ENCODE peak calls at places on chromosomes 12 and 14, in six cellular contexts. D is endothelial cell of umbilical vein, X is GM23248, E is neuronal stem cell, O is HepG2, L is PC-3. T is an unnamed sample.

GRCh38 chr14:58805057-58805456 is 167.3 kb downstream of the DACT1 start:
- DNase-seq in D (no peak), X (peak; percentile 62), E (no peak), O (no peak), L (no peak), T (no peak)

GRCh38 chr14:94754391-94754942 is 15.4 kb downstream of the GSC start:
- DNase-seq in D (no peak), X (no peak), E (no peak), O (no peak), L (no peak), T (no peak)

GRCh38 chr12:80721326-80721725 is 4.6 kb downstream of the MYF5 start:
- DNase-seq in D (no peak), X (no peak), E (no peak), O (no peak), L (no peak), T (no peak)

GRCh38 chr12:40099423-40099853 is 6.4 kb downstream of the SLC2A13 start:
- DNase-seq in D (peak; percentile 8), X (no peak), E (no peak), O (peak; percentile 10), L (no peak), T (no peak)

GRCh38 chr12:98418357-98419075 is 96.9 kb upstream of the TMPO start:
- DNase-seq in D (peak; percentile 51), X (peak; percentile 99), E (no peak), O (no peak), L (peak; percentile 92), T (peak; percentile 52)

GRCh38 chr14:32397871-32398640 is 69.0 kb downstream of the AKAP6 start:
- DNase-seq in D (peak; percentile 57), X (peak; percentile 72), E (no peak), O (no peak), L (peak; percentile 94), T (no peak)

GRCh38 chr12:93167331-93167730 is 210.4 kb upstream of the NUDT4 start:
- DNase-seq in D (no peak), X (no peak), E (no peak), O (no peak), L (no peak), T (no peak)

GRCh38 chr12:107760207-107760816 is 625 bp downstream of the PRDM4 start:
- DNase-seq in D (peak; percentile 30), X (peak; percentile 52), E (peak; percentile 17), O (peak; percentile 19), L (peak; percentile 33), T (peak; percentile 50)

GRCh38 chr14:100065942-100066574 is 836 bp downstream of the EVL start:
- DNase-seq in D (no peak), X (no peak), E (no peak), O (no peak), L (no peak), T (no peak)

GRCh38 chr12:102676812-102677211 is 196.4 kb upstream of the IGF1 start:
- DNase-seq in D (no peak), X (no peak), E (no peak), O (no peak), L (no peak), T (no peak)

GRCh38 chr14:75967866-75968265 is 13.9 kb downstream of the TGFB3 start:
- DNase-seq in D (no peak), X (peak; percentile 15), E (no peak), O (no peak), L (no peak), T (no peak)

GRCh38 chr12:45660330-45660729 is 69.2 kb upstream of the ARID2 start:
- DNase-seq in D (peak; percentile 39), X (peak; percentile 41), E (no peak), O (no peak), L (peak; percentile 91), T (no peak)

GRCh38 chr14:23626946-23627345 is 9.2 kb upstream of the DHRS2 start:
- DNase-seq in D (no peak), X (no peak), E (no peak), O (no peak), L (no peak), T (no peak)

GRCh38 chr12:67661311-67662011 is 12.9 kb downstream of the DYRK2 start:
- DNase-seq in D (no peak), X (peak; percentile 80), E (no peak), O (no peak), L (peak; percentile 51), T (no peak)

GRCh38 chr12:132132609-132133430 is 11.3 kb downstream of the DDX51 start:
- DNase-seq in D (no peak), X (no peak), E (no peak), O (no peak), L (no peak), T (no peak)

GRCh38 chr12:53952871-53953734 is 1.6 kb upstream of the HOXC12 start:
- DNase-seq in D (no peak), X (no peak), E (no peak), O (peak; percentile 23), L (peak; percentile 55), T (peak; percentile 63)

GRCh38 chr12:3885179-3886094 is 12.2 kb upstream of the PARP11 start:
- DNase-seq in D (peak; percentile 57), X (peak; percentile 73), E (peak; percentile 61), O (peak; percentile 36), L (peak; percentile 40), T (peak; percentile 70)

GRCh38 chr14:65359503-65359902 is 53.0 kb upstream of the FUT8 start:
- DNase-seq in D (peak; percentile 62), X (peak; percentile 7), E (no peak), O (peak; percentile 14), L (peak; percentile 82), T (no peak)

GRCh38 chr12:54398995-54399793 is 14.7 kb upstream of the ZNF385A start:
- DNase-seq in D (peak; percentile 86), X (peak; percentile 81), E (peak; percentile 85), O (peak; percentile 62), L (peak; percentile 92), T (peak; percentile 81)

GRCh38 chr14:92105845-92106094 is 612 bp downstream of the ATXN3 start:
- DNase-seq in D (no peak), X (peak; percentile 77), E (peak; percentile 15), O (peak; percentile 5), L (peak; percentile 41), T (no peak)

GRCh38 chr12:17489452-17489851 is 600.5 kb downstream of the RERGL start:
- DNase-seq in D (no peak), X (no peak), E (no peak), O (no peak), L (no peak), T (no peak)

GRCh38 chr12:123134265-123134664 is 16.6 kb downstream of the PITPNM2 start:
- DNase-seq in D (no peak), X (no peak), E (no peak), O (no peak), L (peak; percentile 46), T (no peak)

GRCh38 chr14:36454599-36455240 is 65.3 kb downstream of the NKX2-1 start:
- DNase-seq in D (no peak), X (no peak), E (peak; percentile 17), O (peak; percentile 79), L (no peak), T (peak; percentile 51)

GRCh38 chr12:57146925-57147640 is at the start of gene LRP1-AS:
- DNase-seq in D (no peak), X (no peak), E (no peak), O (peak; percentile 90), L (no peak), T (no peak)
- H3K9ac ChIP-seq in D (no peak within 1 kb of the TSS), X (peak within 1 kb of the TSS; percentile 76), E (no peak within 1 kb of the TSS), O (peak within 1 kb of the TSS; percentile 37), L (no peak within 1 kb of the TSS), T (no peak within 1 kb of the TSS)

GRCh38 chr12:120247621-120248030 is 17.9 kb downstream of the PXN start:
- DNase-seq in D (no peak), X (peak; percentile 92), E (no peak), O (no peak), L (peak; percentile 61), T (no peak)
- H3K9ac ChIP-seq in D (peak overlapping the region; percentile 25), X (peak overlapping the region; percentile 67), E (no peak overlapping the region), O (no peak overlapping the region), L (no peak overlapping the region), T (no peak overlapping the region)

GRCh38 chr12:118345355-118345754 is 27.4 kb downstream of the TAOK3 start:
- DNase-seq in D (no peak), X (no peak), E (no peak), O (no peak), L (no peak), T (no peak)

GRCh38 chr12:118346895-118347294 is 25.8 kb downstream of the TAOK3 start:
- DNase-seq in D (no peak), X (no peak), E (no peak), O (no peak), L (no peak), T (no peak)

GRCh38 chr12:118342115-118342514 is 30.6 kb downstream of the TAOK3 start:
- DNase-seq in D (no peak), X (no peak), E (no peak), O (no peak), L (no peak), T (no peak)

GRCh38 chr12:118344829-118345228 is 27.9 kb downstream of the TAOK3 start:
- DNase-seq in D (no peak), X (no peak), E (no peak), O (no peak), L (no peak), T (no peak)
- H3K9ac ChIP-seq in D (no peak overlapping the region), X (no peak overlapping the region), E (no peak overlapping the region), O (no peak overlapping the region), L (no peak overlapping the region), T (no peak overlapping the region)

GRCh38 chr12:85549658-85550057 is 269.6 kb downstream of the ALX1 start:
- DNase-seq in D (no peak), X (no peak), E (no peak), O (peak; percentile 10), L (no peak), T (no peak)
- H3K9ac ChIP-seq in D (no peak overlapping the region), X (no peak overlapping the region), E (no peak overlapping the region), O (no peak overlapping the region), L (no peak overlapping the region), T (no peak overlapping the region)

DNA sequence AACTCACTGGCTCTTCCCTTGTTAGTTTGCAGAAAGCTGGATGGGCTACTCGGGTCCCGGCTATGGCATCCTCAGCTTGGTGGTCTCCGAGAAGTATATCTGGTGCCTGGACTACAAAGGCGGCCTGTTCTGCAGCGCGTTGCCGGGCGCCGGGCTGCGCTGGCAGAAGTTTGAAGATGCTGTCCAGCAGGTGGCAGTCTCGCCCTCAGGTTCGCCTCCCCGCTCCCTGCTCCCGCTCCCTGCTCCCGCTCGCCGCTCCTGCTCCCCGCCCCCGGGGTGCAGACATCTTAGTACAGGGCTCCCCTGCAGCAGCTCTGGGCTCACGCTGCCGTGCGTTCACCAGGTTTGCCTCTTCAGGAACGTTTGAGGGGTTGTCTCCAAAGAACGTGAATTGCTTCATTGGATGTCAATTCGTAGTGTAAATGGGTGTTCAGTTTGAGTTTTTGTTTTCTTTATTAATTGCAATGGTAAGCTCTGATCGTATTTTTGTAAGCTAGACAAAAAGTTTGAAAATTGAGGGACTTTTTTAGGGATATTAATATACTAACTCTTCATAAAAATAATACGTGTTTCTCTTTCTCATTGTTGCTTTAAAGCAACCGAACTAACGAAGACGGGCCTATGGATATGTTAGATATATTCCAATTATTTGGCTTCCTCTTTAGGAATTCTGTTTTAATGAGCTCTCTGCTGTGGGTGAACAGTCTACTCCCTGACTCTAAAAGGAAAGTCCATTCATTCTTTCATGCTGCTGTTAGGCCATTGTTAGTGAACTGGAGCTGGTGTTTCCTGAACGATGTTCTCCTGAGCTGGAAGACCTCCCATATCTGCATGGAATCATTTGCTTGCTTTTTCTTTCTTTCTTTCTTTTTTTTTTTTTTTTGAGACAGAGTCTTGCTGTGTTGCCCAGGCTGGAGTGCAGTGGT is 71.3 kb downstream of the ANKRD9 start:
- DNase-seq in D (peak; percentile 73), X (peak; percentile 94), E (peak; percentile 78), O (peak; percentile 59), L (peak; percentile 82), T (peak; percentile 96)
- H3K9ac ChIP-seq in D (no peak overlapping the region), X (peak overlapping the region; percentile 50), E (no peak overlapping the region), O (no peak overlapping the region), L (peak overlapping the region; percentile 20), T (no peak overlapping the region)